ENCODE peak calls at places on chromosomes 16 and 17, in nine cellular contexts. One of them, this sample, is unnamed.

GRCh38 chr17:76554131-76554530 is 14.3 kb downstream of the PRCD start:
- DNase-seq in CD8-positive, alpha-beta memory T cell: no peak
- DNase-seq in iPS DF 6.9: no peak
- DNase-seq in uterus: no peak
- DNase-seq in keratinocyte: no peak
- DNase-seq in lower lobe of right lung: no peak
- DNase-seq in fibroblast of lung: no peak
- DNase-seq in osteoblast: no peak
- DNase-seq in body of pancreas: peak
- DNase-seq in this sample: no peak

GRCh38 chr17:38600906-38601305 is 4.8 kb downstream of the SRCIN1 start:
- DNase-seq in keratinocyte: no peak
- DNase-seq in fibroblast of lung: no peak
- DNase-seq in lower lobe of right lung: no peak
- DNase-seq in body of pancreas: no peak
- DNase-seq in CD8-positive, alpha-beta memory T cell: no peak
- DNase-seq in iPS DF 6.9: no peak
- DNase-seq in osteoblast: peak
- DNase-seq in uterus: no peak
- DNase-seq in this sample: no peak

GRCh38 chr17:4537451-4538235 is 17.5 kb downstream of the MYBBP1A start:
- DNase-seq in body of pancreas: no peak
- DNase-seq in CD8-positive, alpha-beta memory T cell: no peak
- DNase-seq in iPS DF 6.9: no peak
- DNase-seq in osteoblast: peak
- DNase-seq in uterus: no peak
- DNase-seq in fibroblast of lung: no peak
- DNase-seq in lower lobe of right lung: no peak
- DNase-seq in keratinocyte: no peak
- DNase-seq in this sample: no peak

GRCh38 chr16:22373662-22374310 is 633 bp downstream of the CDR2 start:
- DNase-seq in CD8-positive, alpha-beta memory T cell: peak
- DNase-seq in body of pancreas: peak
- DNase-seq in osteoblast: no peak
- DNase-seq in lower lobe of right lung: peak
- DNase-seq in keratinocyte: no peak
- DNase-seq in uterus: peak
- DNase-seq in iPS DF 6.9: no peak
- DNase-seq in fibroblast of lung: no peak
- DNase-seq in this sample: peak

GRCh38 chr17:80929449-80929848 is 62.2 kb upstream of the CHMP6 start:
- DNase-seq in fibroblast of lung: no peak
- DNase-seq in lower lobe of right lung: no peak
- DNase-seq in osteoblast: no peak
- DNase-seq in iPS DF 6.9: no peak
- DNase-seq in keratinocyte: no peak
- DNase-seq in body of pancreas: no peak
- DNase-seq in CD8-positive, alpha-beta memory T cell: no peak
- DNase-seq in uterus: no peak
- DNase-seq in this sample: no peak

GRCh38 chr17:16415031-16415924 is at the start of gene TRPV2:
- DNase-seq in uterus: peak
- DNase-seq in osteoblast: peak
- DNase-seq in lower lobe of right lung: peak
- DNase-seq in fibroblast of lung: no peak
- DNase-seq in CD8-positive, alpha-beta memory T cell: peak
- DNase-seq in iPS DF 6.9: no peak
- DNase-seq in body of pancreas: no peak
- DNase-seq in keratinocyte: no peak
- DNase-seq in this sample: no peak

GRCh38 chr16:27219161-27219560 is 15.8 kb downstream of the KDM8 start:
- DNase-seq in keratinocyte: no peak
- DNase-seq in CD8-positive, alpha-beta memory T cell: no peak
- DNase-seq in osteoblast: peak
- DNase-seq in uterus: no peak
- DNase-seq in lower lobe of right lung: peak
- DNase-seq in fibroblast of lung: no peak
- DNase-seq in iPS DF 6.9: no peak
- DNase-seq in body of pancreas: no peak
- DNase-seq in this sample: no peak

GRCh38 chr17:56866076-56866475 is 32.1 kb downstream of the DGKE start:
- DNase-seq in fibroblast of lung: no peak
- DNase-seq in osteoblast: no peak
- DNase-seq in body of pancreas: no peak
- DNase-seq in keratinocyte: no peak
- DNase-seq in iPS DF 6.9: no peak
- DNase-seq in CD8-positive, alpha-beta memory T cell: no peak
- DNase-seq in lower lobe of right lung: no peak
- DNase-seq in uterus: no peak
- DNase-seq in this sample: no peak

GRCh38 chr16:75139498-75139897 is 8.8 kb upstream of the ZFP1 start:
- DNase-seq in fibroblast of lung: no peak
- DNase-seq in keratinocyte: no peak
- DNase-seq in uterus: no peak
- DNase-seq in lower lobe of right lung: no peak
- DNase-seq in osteoblast: no peak
- DNase-seq in body of pancreas: no peak
- DNase-seq in iPS DF 6.9: no peak
- DNase-seq in CD8-positive, alpha-beta memory T cell: no peak
- DNase-seq in this sample: no peak

GRCh38 chr17:13385481-13385907 is 216.2 kb downstream of the HS3ST3A1 start:
- DNase-seq in keratinocyte: no peak
- DNase-seq in iPS DF 6.9: no peak
- DNase-seq in lower lobe of right lung: no peak
- DNase-seq in CD8-positive, alpha-beta memory T cell: no peak
- DNase-seq in fibroblast of lung: peak
- DNase-seq in osteoblast: no peak
- DNase-seq in body of pancreas: no peak
- DNase-seq in uterus: no peak
- DNase-seq in this sample: no peak
- H3K27ac ChIP-seq in keratinocyte: no peak
- H3K27ac ChIP-seq in iPS DF 6.9: no peak
- H3K27ac ChIP-seq in lower lobe of right lung: no peak
- H3K27ac ChIP-seq in CD8-positive, alpha-beta memory T cell: no peak
- H3K27ac ChIP-seq in fibroblast of lung: no peak
- H3K27ac ChIP-seq in osteoblast: no peak
- H3K27ac ChIP-seq in body of pancreas: no peak
- H3K27ac ChIP-seq in uterus: no peak
- H3K27ac ChIP-seq in this sample: no peak

GRCh38 chr17:41919840-41920579 is 1.3 kb upstream of the ACLY start:
- DNase-seq in iPS DF 6.9: no peak
- DNase-seq in keratinocyte: no peak
- DNase-seq in fibroblast of lung: peak
- DNase-seq in CD8-positive, alpha-beta memory T cell: no peak
- DNase-seq in body of pancreas: peak
- DNase-seq in osteoblast: no peak
- DNase-seq in lower lobe of right lung: peak
- DNase-seq in uterus: peak
- DNase-seq in this sample: no peak
- H3K4me3 ChIP-seq in iPS DF 6.9: peak
- H3K4me3 ChIP-seq in keratinocyte: no peak
- H3K4me3 ChIP-seq in fibroblast of lung: no peak
- H3K4me3 ChIP-seq in CD8-positive, alpha-beta memory T cell: no peak
- H3K4me3 ChIP-seq in body of pancreas: no peak
- H3K4me3 ChIP-seq in osteoblast: no peak
- H3K4me3 ChIP-seq in lower lobe of right lung: peak
- H3K4me3 ChIP-seq in uterus: no peak
- H3K4me3 ChIP-seq in this sample: no peak

GRCh38 chr17:59859444-59860025 is 33.2 kb downstream of the TUBD1 start:
- DNase-seq in CD8-positive, alpha-beta memory T cell: no peak
- DNase-seq in keratinocyte: no peak
- DNase-seq in iPS DF 6.9: no peak
- DNase-seq in osteoblast: no peak
- DNase-seq in body of pancreas: no peak
- DNase-seq in lower lobe of right lung: no peak
- DNase-seq in uterus: no peak
- DNase-seq in fibroblast of lung: peak
- DNase-seq in this sample: no peak
- H3K27ac ChIP-seq in CD8-positive, alpha-beta memory T cell: no peak
- H3K27ac ChIP-seq in keratinocyte: no peak
- H3K27ac ChIP-seq in iPS DF 6.9: no peak
- H3K27ac ChIP-seq in osteoblast: no peak
- H3K27ac ChIP-seq in body of pancreas: no peak
- H3K27ac ChIP-seq in lower lobe of right lung: no peak
- H3K27ac ChIP-seq in uterus: no peak
- H3K27ac ChIP-seq in fibroblast of lung: no peak
- H3K27ac ChIP-seq in this sample: no peak

GRCh38 chr17:8670486-8670885 is 40.0 kb upstream of the MYH10 start:
- DNase-seq in fibroblast of lung: peak
- DNase-seq in keratinocyte: no peak
- DNase-seq in CD8-positive, alpha-beta memory T cell: no peak
- DNase-seq in lower lobe of right lung: no peak
- DNase-seq in iPS DF 6.9: no peak
- DNase-seq in body of pancreas: no peak
- DNase-seq in osteoblast: no peak
- DNase-seq in uterus: no peak
- DNase-seq in this sample: no peak

GRCh38 chr17:8674344-8675305 is 44.1 kb upstream of the MYH10 start:
- DNase-seq in osteoblast: peak
- DNase-seq in body of pancreas: peak
- DNase-seq in fibroblast of lung: peak
- DNase-seq in CD8-positive, alpha-beta memory T cell: no peak
- DNase-seq in lower lobe of right lung: peak
- DNase-seq in iPS DF 6.9: no peak
- DNase-seq in uterus: peak
- DNase-seq in keratinocyte: no peak
- DNase-seq in this sample: peak

GRCh38 chr17:8675306-8675705 is 44.8 kb upstream of the MYH10 start:
- DNase-seq in lower lobe of right lung: no peak
- DNase-seq in CD8-positive, alpha-beta memory T cell: no peak
- DNase-seq in body of pancreas: no peak
- DNase-seq in uterus: no peak
- DNase-seq in keratinocyte: no peak
- DNase-seq in iPS DF 6.9: no peak
- DNase-seq in osteoblast: no peak
- DNase-seq in fibroblast of lung: no peak
- DNase-seq in this sample: no peak

GRCh38 chr17:8672326-8672725 is 41.8 kb upstream of the MYH10 start:
- DNase-seq in body of pancreas: no peak
- DNase-seq in CD8-positive, alpha-beta memory T cell: no peak
- DNase-seq in lower lobe of right lung: no peak
- DNase-seq in fibroblast of lung: no peak
- DNase-seq in iPS DF 6.9: no peak
- DNase-seq in uterus: no peak
- DNase-seq in osteoblast: no peak
- DNase-seq in keratinocyte: no peak
- DNase-seq in this sample: no peak

DNA sequence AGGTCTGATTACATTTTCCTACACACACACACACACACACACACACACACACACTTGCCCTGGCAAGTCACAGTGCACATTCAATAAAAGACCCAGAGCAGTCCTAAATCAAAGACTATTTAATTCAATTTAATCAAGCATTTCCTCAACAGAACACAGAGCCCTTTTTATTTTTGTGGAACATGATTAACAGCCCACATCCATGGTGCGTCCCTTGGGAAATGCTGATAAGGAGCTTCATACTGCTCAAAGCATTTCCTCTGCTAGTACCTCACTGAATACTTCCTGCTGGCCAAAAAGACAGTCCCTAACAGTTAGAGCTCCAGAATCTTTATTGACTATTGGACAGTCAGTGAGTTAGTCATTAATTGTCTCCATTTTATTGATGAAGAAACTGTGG is 43.1 kb upstream of the MYH10 start:
- DNase-seq in keratinocyte: no peak
- DNase-seq in body of pancreas: peak
- DNase-seq in osteoblast: peak
- DNase-seq in lower lobe of right lung: no peak
- DNase-seq in fibroblast of lung: peak
- DNase-seq in uterus: peak
- DNase-seq in iPS DF 6.9: no peak
- DNase-seq in CD8-positive, alpha-beta memory T cell: no peak
- DNase-seq in this sample: no peak
- H3K4me3 ChIP-seq in keratinocyte: no peak
- H3K4me3 ChIP-seq in body of pancreas: no peak
- H3K4me3 ChIP-seq in osteoblast: no peak
- H3K4me3 ChIP-seq in lower lobe of right lung: no peak
- H3K4me3 ChIP-seq in fibroblast of lung: no peak
- H3K4me3 ChIP-seq in uterus: no peak
- H3K4me3 ChIP-seq in iPS DF 6.9: no peak
- H3K4me3 ChIP-seq in CD8-positive, alpha-beta memory T cell: no peak
- H3K4me3 ChIP-seq in this sample: no peak

GRCh38 chr17:68819465-68819864 is 135.7 kb downstream of the ABCA8 start:
- DNase-seq in iPS DF 6.9: no peak
- DNase-seq in fibroblast of lung: no peak
- DNase-seq in keratinocyte: no peak
- DNase-seq in body of pancreas: no peak
- DNase-seq in CD8-positive, alpha-beta memory T cell: no peak
- DNase-seq in uterus: no peak
- DNase-seq in osteoblast: no peak
- DNase-seq in lower lobe of right lung: no peak
- DNase-seq in this sample: no peak
- H3K27ac ChIP-seq in iPS DF 6.9: no peak
- H3K27ac ChIP-seq in fibroblast of lung: no peak
- H3K27ac ChIP-seq in keratinocyte: no peak
- H3K27ac ChIP-seq in body of pancreas: no peak
- H3K27ac ChIP-seq in CD8-positive, alpha-beta memory T cell: no peak
- H3K27ac ChIP-seq in uterus: no peak
- H3K27ac ChIP-seq in osteoblast: no peak
- H3K27ac ChIP-seq in lower lobe of right lung: no peak
- H3K27ac ChIP-seq in this sample: no peak

GRCh38 chr17:42784361-42784760 is 4.0 kb downstream of the WNK4 start:
- DNase-seq in lower lobe of right lung: no peak
- DNase-seq in fibroblast of lung: no peak
- DNase-seq in iPS DF 6.9: no peak
- DNase-seq in uterus: no peak
- DNase-seq in body of pancreas: no peak
- DNase-seq in osteoblast: no peak
- DNase-seq in CD8-positive, alpha-beta memory T cell: no peak
- DNase-seq in keratinocyte: no peak
- DNase-seq in this sample: no peak

GRCh38 chr17:42782402-42783061 is 2.1 kb downstream of the WNK4 start:
- DNase-seq in osteoblast: no peak
- DNase-seq in fibroblast of lung: no peak
- DNase-seq in CD8-positive, alpha-beta memory T cell: no peak
- DNase-seq in lower lobe of right lung: no peak
- DNase-seq in uterus: no peak
- DNase-seq in keratinocyte: no peak
- DNase-seq in iPS DF 6.9: no peak
- DNase-seq in body of pancreas: no peak
- DNase-seq in this sample: no peak

GRCh38 chr17:42781639-42782401 is 1.4 kb downstream of the WNK4 start:
- DNase-seq in fibroblast of lung: peak
- DNase-seq in keratinocyte: no peak
- DNase-seq in osteoblast: peak
- DNase-seq in lower lobe of right lung: no peak
- DNase-seq in body of pancreas: no peak
- DNase-seq in CD8-positive, alpha-beta memory T cell: no peak
- DNase-seq in uterus: no peak
- DNase-seq in iPS DF 6.9: no peak
- DNase-seq in this sample: no peak

GRCh38 chr17:42783778-42784138 is 3.3 kb downstream of the WNK4 start:
- DNase-seq in osteoblast: no peak
- DNase-seq in iPS DF 6.9: no peak
- DNase-seq in CD8-positive, alpha-beta memory T cell: no peak
- DNase-seq in keratinocyte: no peak
- DNase-seq in lower lobe of right lung: no peak
- DNase-seq in uterus: no peak
- DNase-seq in body of pancreas: no peak
- DNase-seq in fibroblast of lung: no peak
- DNase-seq in this sample: no peak

GRCh38 chr17:42783062-42783777 is 2.8 kb downstream of the WNK4 start:
- DNase-seq in iPS DF 6.9: no peak
- DNase-seq in CD8-positive, alpha-beta memory T cell: no peak
- DNase-seq in keratinocyte: peak
- DNase-seq in uterus: no peak
- DNase-seq in body of pancreas: no peak
- DNase-seq in osteoblast: peak
- DNase-seq in lower lobe of right lung: no peak
- DNase-seq in fibroblast of lung: peak
- DNase-seq in this sample: no peak
- H3K4me3 ChIP-seq in iPS DF 6.9: no peak
- H3K4me3 ChIP-seq in CD8-positive, alpha-beta memory T cell: no peak
- H3K4me3 ChIP-seq in keratinocyte: no peak
- H3K4me3 ChIP-seq in uterus: no peak
- H3K4me3 ChIP-seq in body of pancreas: no peak
- H3K4me3 ChIP-seq in osteoblast: peak
- H3K4me3 ChIP-seq in lower lobe of right lung: no peak
- H3K4me3 ChIP-seq in fibroblast of lung: no peak
- H3K4me3 ChIP-seq in this sample: no peak

This sample was measured in right atrium auricular region.